ENCODE peak calls at places on chromosomes 6 and 20, in seven cellular contexts. U is GM12865, B is iPS DF 6.9, Q is adipocyte, L is foreskin fibroblast, P is BE2C, A is Karpas-422. I is an unnamed sample.

GRCh38 chr6:95723638-95724037 is 146.3 kb downstream of the MANEA start:
- DNase-seq in U (no peak), B (no peak), Q (no peak), L (no peak), P (no peak), A (no peak), I (no peak)

GRCh38 chr20:52924411-52925271 is 47.5 kb upstream of the TSHZ2 start:
- DNase-seq in U (no peak), B (no peak), Q (no peak), L (no peak), P (no peak), A (no peak), I (no peak)

GRCh38 chr6:152267967-152268845 is 369.0 kb downstream of the SYNE1 start:
- DNase-seq in U (peak; percentile 23), B (no peak), Q (peak; percentile 73), L (peak; percentile 55), P (peak; percentile 22), A (peak; percentile 79), I (peak; percentile 41)

GRCh38 chr20:6122111-6122872 is 538 bp downstream of the FERMT1 start:
- DNase-seq in U (no peak), B (no peak), Q (peak; percentile 30), L (peak; percentile 46), P (no peak), A (no peak), I (peak; percentile 51)

GRCh38 chr6:98777762-98778161 is 56.6 kb upstream of the POU3F2 start:
- DNase-seq in U (peak; percentile 72), B (no peak), Q (no peak), L (no peak), P (no peak), A (no peak), I (no peak)

GRCh38 chr6:18211338-18211737 is 53.0 kb downstream of the DEK start:
- DNase-seq in U (peak; percentile 94), B (no peak), Q (no peak), L (no peak), P (no peak), A (peak; percentile 71), I (no peak)

GRCh38 chr6:163333038-163333437 is 81.5 kb upstream of the QKI start:
- DNase-seq in U (no peak), B (no peak), Q (no peak), L (no peak), P (no peak), A (no peak), I (no peak)

GRCh38 chr6:2989332-2990178 is 10.1 kb upstream of the NQO2 start:
- DNase-seq in U (peak; percentile 96), B (peak; percentile 87), Q (peak; percentile 97), L (peak; percentile 97), P (peak; percentile 84), A (peak; percentile 98), I (peak; percentile 97)

GRCh38 chr20:61818746-61819483 is 246.8 kb downstream of the TAF4 start:
- DNase-seq in U (no peak), B (no peak), Q (no peak), L (no peak), P (no peak), A (no peak), I (no peak)

GRCh38 chr20:47043076-47043475 is 148.4 kb downstream of the EYA2 start:
- DNase-seq in U (no peak), B (no peak), Q (peak; percentile 64), L (peak; percentile 26), P (no peak), A (no peak), I (no peak)

GRCh38 chr20:64082126-64082638 is 2.0 kb downstream of the LKAAEAR1 start:
- DNase-seq in U (no peak), B (no peak), Q (no peak), L (no peak), P (no peak), A (peak; percentile 65), I (no peak)

GRCh38 chr6:82750570-82750969 is 315.1 kb downstream of the UBE3D start:
- DNase-seq in U (no peak), B (no peak), Q (peak; percentile 79), L (peak; percentile 39), P (no peak), A (no peak), I (no peak)

GRCh38 chr20:49636447-49636846 is 68.5 kb upstream of the PTGIS start:
- DNase-seq in U (no peak), B (no peak), Q (no peak), L (no peak), P (peak; percentile 48), A (no peak), I (no peak)

GRCh38 chr20:58623579-58624473 is 27.3 kb upstream of the STX16 start:
- DNase-seq in U (no peak), B (no peak), Q (peak; percentile 98), L (peak; percentile 97), P (peak; percentile 88), A (no peak), I (peak; percentile 89)

GRCh38 chr20:58150772-58151171 is 77.7 kb downstream of the ANKRD60 start:
- DNase-seq in U (peak; percentile 3), B (peak; percentile 45), Q (no peak), L (no peak), P (peak; percentile 67), A (peak; percentile 43), I (peak; percentile 46)

GRCh38 chr6:112563368-112563767 is 216.2 kb downstream of the RFPL4B start:
- DNase-seq in U (no peak), B (peak; percentile 27), Q (peak; percentile 19), L (peak; percentile 19), P (no peak), A (no peak), I (peak; percentile 20)

GRCh38 chr20:49510562-49511117 is 28.2 kb upstream of the KCNB1 start:
- DNase-seq in U (no peak), B (no peak), Q (peak; percentile 94), L (peak; percentile 85), P (no peak), A (no peak), I (peak; percentile 36)

GRCh38 chr6:35731414-35731735 is 5.5 kb upstream of the ARMC12 start:
- DNase-seq in U (peak; percentile 94), B (peak; percentile 90), Q (peak; percentile 94), L (peak; percentile 97), P (peak; percentile 97), A (peak; percentile 98), I (peak; percentile 94)

GRCh38 chr6:3140201-3140600 is 17.1 kb downstream of the TUBB2A start:
- DNase-seq in U (no peak), B (no peak), Q (no peak), L (no peak), P (no peak), A (no peak), I (no peak)

GRCh38 chr6:154157082-154157481 is 118.0 kb downstream of the OPRM1 start:
- DNase-seq in U (peak; percentile 64), B (no peak), Q (no peak), L (no peak), P (no peak), A (no peak), I (no peak)

GRCh38 chr6:47116616-47117015 is 74.5 kb upstream of the ADGRF1 start:
- DNase-seq in U (no peak), B (no peak), Q (no peak), L (no peak), P (no peak), A (peak; percentile 14), I (peak; percentile 28)

GRCh38 chr20:49310695-49311094 is 32.8 kb upstream of the ZNFX1 start:
- DNase-seq in U (no peak), B (no peak), Q (no peak), L (peak; percentile 63), P (no peak), A (no peak), I (no peak)

GRCh38 chr6:138907167-138907566 is 80.9 kb downstream of the REPS1 start:
- DNase-seq in U (no peak), B (no peak), Q (no peak), L (no peak), P (no peak), A (no peak), I (no peak)

GRCh38 chr20:58688838-58689237 is 3.8 kb upstream of the NPEPL1 start:
- DNase-seq in U (no peak), B (no peak), Q (no peak), L (peak; percentile 46), P (no peak), A (no peak), I (no peak)

GRCh38 chr20:8216375-8217200 is 84.5 kb downstream of the PLCB1 start:
- DNase-seq in U (no peak), B (no peak), Q (no peak), L (no peak), P (no peak), A (no peak), I (no peak)

GRCh38 chr6:68559716-68560115 is 75.4 kb upstream of the ADGRB3 start:
- DNase-seq in U (no peak), B (no peak), Q (no peak), L (peak; percentile 81), P (peak; percentile 74), A (no peak), I (no peak)

GRCh38 chr6:162258647-162259046 is 468.9 kb downstream of the PRKN start:
- DNase-seq in U (no peak), B (no peak), Q (no peak), L (no peak), P (no peak), A (no peak), I (no peak)

GRCh38 chr6:90241229-90241873 is 55.3 kb downstream of the BACH2 start:
- DNase-seq in U (no peak), B (no peak), Q (no peak), L (no peak), P (no peak), A (no peak), I (no peak)

GRCh38 chr20:3980260-3981131 is 34.9 kb downstream of the RNF24 start:
- DNase-seq in U (peak; percentile 29), B (no peak), Q (peak; percentile 73), L (peak; percentile 54), P (peak; percentile 31), A (no peak), I (peak; percentile 11)
- H3K4me3 ChIP-seq in U (peak overlapping the region; percentile 28), B (no peak overlapping the region), Q (peak overlapping the region; percentile 82), L (peak overlapping the region; percentile 45), P (peak overlapping the region; percentile 39), A (peak overlapping the region; percentile 45), I (no peak overlapping the region)

DNA sequence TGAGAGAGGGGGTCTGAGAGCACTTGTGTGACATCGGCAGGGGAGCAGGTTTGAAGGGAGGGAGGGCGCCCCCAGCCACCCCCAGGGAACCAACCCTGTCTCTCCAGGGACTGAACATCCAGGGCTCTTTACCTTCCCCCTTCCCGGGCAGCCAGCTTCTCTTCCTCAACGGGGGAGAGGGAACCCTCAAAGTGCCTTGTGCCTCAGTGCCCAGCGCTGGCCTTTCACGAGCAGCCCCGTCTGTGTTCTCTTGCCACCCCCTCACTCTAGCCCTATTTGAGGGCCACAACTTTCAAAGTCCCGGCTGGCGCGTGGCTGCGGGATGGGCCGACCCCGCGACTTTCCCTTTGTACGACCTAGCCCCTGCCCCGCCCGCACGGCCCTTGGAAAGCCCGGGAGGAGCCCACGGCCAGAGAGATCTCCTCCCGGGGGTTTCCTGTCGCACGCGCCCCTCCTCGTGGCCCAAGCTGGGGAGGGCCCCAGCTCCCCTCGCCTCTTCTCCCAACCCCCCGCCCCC is 608 bp downstream of the SCRT2 start:
- DNase-seq in U (no peak), B (no peak), Q (no peak), L (no peak), P (peak; percentile 24), A (no peak), I (no peak)
- H3K4me3 ChIP-seq in U (no peak overlapping the region), B (peak overlapping the region; percentile 25), Q (no peak overlapping the region), L (no peak overlapping the region), P (peak overlapping the region; percentile 72), A (no peak overlapping the region), I (no peak overlapping the region)

GRCh38 chr6:73314577-73315492 is 39.2 kb downstream of the DPPA5 start:
- DNase-seq in U (no peak), B (no peak), Q (no peak), L (peak; percentile 29), P (no peak), A (no peak), I (no peak)
- H3K4me3 ChIP-seq in U (no peak overlapping the region), B (peak overlapping the region; percentile 0), Q (peak overlapping the region; percentile 25), L (peak overlapping the region; percentile 27), P (no peak overlapping the region), A (no peak overlapping the region), I (no peak overlapping the region)

GRCh38 chr20:51526105-51526470 is 16.4 kb downstream of the NFATC2 start:
- DNase-seq in U (no peak), B (no peak), Q (no peak), L (no peak), P (no peak), A (no peak), I (no peak)
- H3K4me3 ChIP-seq in U (peak overlapping the region; percentile 2), B (no peak overlapping the region), Q (no peak overlapping the region), L (no peak overlapping the region), P (no peak overlapping the region), A (no peak overlapping the region), I (no peak overlapping the region)

I was measured in hepatocyte.